ENCODE peak calls at places on chromosomes 13 and 19, in nine cellular contexts. R, I, U, S, M, A, F, Q and L are unnamed samples.

GRCh38 chr19:19426799-19427198 is 21.3 kb downstream of the GATAD2A start:
- DNase-seq in U (no peak), R (no peak), A (no peak), M (no peak), I (no peak), F (no peak), S (no peak), Q (no peak), L (no peak)

GRCh38 chr19:3678188-3678587 is 22.1 kb downstream of the PIP5K1C start:
- DNase-seq in S (no peak), U (no peak), M (no peak), I (no peak), Q (no peak), F (no peak), R (no peak), A (no peak), L (no peak)

GRCh38 chr13:73138276-73138950 is 79.6 kb downstream of the KLF5 start:
- DNase-seq in A (no peak), I (peak; percentile 62), S (peak; percentile 40), R (no peak), F (no peak), U (no peak), M (peak; percentile 77), Q (peak; percentile 47), L (no peak)

GRCh38 chr13:69425235-69425634 is 682.4 kb upstream of the ATXN8OS start:
- DNase-seq in R (no peak), M (no peak), A (no peak), F (no peak), S (no peak), I (no peak), U (no peak), Q (no peak), L (no peak)

GRCh38 chr19:1632462-1633268 is 19.8 kb downstream of the TCF3 start:
- DNase-seq in Q (no peak), A (no peak), U (no peak), F (no peak), S (no peak), I (no peak), R (peak; percentile 88), M (no peak), L (no peak)

GRCh38 chr13:33761744-33762143 is 56.2 kb upstream of the RFC3 start:
- DNase-seq in F (no peak), I (peak; percentile 8), Q (peak; percentile 8), M (peak; percentile 27), A (no peak), U (no peak), S (peak; percentile 8), R (no peak), L (no peak)

GRCh38 chr19:28737526-28737925 is 475.4 kb downstream of the UQCRFS1 start:
- DNase-seq in A (no peak), R (no peak), F (no peak), S (no peak), M (no peak), Q (peak; percentile 7), U (no peak), I (no peak), L (no peak)

GRCh38 chr13:102399791-102400618 is 1.8 kb downstream of the FGF14 start:
- DNase-seq in I (peak; percentile 3), Q (no peak), U (no peak), R (no peak), M (no peak), A (peak; percentile 11), S (peak; percentile 8), F (no peak), L (no peak)

GRCh38 chr13:90197722-90198121 is 1149.8 kb upstream of the MIR17HG start:
- DNase-seq in A (no peak), Q (peak; percentile 40), U (no peak), F (no peak), S (peak; percentile 66), R (no peak), I (peak; percentile 2), M (peak; percentile 50), L (no peak)

GRCh38 chr13:109629737-109630136 is 156.6 kb downstream of the IRS2 start:
- DNase-seq in R (no peak), A (no peak), M (no peak), S (no peak), F (no peak), I (no peak), U (no peak), Q (no peak), L (no peak)

GRCh38 chr19:57587529-57587928 is 3.6 kb downstream of the ZIK1 start:
- DNase-seq in M (peak; percentile 85), Q (peak; percentile 20), I (peak; percentile 81), U (no peak), S (peak; percentile 60), F (no peak), R (no peak), A (no peak), L (no peak)

GRCh38 chr13:43077446-43077845 is 54.1 kb downstream of the DNAJC15 start:
- DNase-seq in M (no peak), F (no peak), U (no peak), A (no peak), R (no peak), Q (no peak), S (no peak), I (no peak), L (no peak)

GRCh38 chr13:33351324-33351723 is 65.8 kb upstream of the STARD13 start:
- DNase-seq in F (no peak), M (peak; percentile 63), S (peak; percentile 33), U (no peak), I (peak; percentile 57), R (peak; percentile 28), Q (peak; percentile 69), A (no peak), L (no peak)

GRCh38 chr13:60348097-60348496 is 48.9 kb upstream of the TDRD3 start:
- DNase-seq in F (no peak), R (no peak), M (no peak), I (no peak), Q (no peak), S (no peak), A (peak; percentile 21), U (no peak), L (no peak)

GRCh38 chr19:5296021-5296420 is 44.6 kb downstream of the PTPRS start:
- DNase-seq in F (no peak), Q (no peak), M (no peak), A (no peak), I (no peak), S (no peak), U (no peak), R (no peak), L (no peak)

GRCh38 chr13:74280795-74281490 is 146.7 kb upstream of the KLF12 start:
- DNase-seq in S (no peak), M (peak; percentile 75), A (no peak), I (no peak), F (no peak), Q (peak; percentile 40), U (no peak), R (no peak), L (no peak)

GRCh38 chr19:45569619-45570421 is 14.8 kb downstream of the OPA3 start:
- DNase-seq in U (no peak), I (peak; percentile 47), M (peak; percentile 19), F (no peak), Q (peak; percentile 49), R (peak; percentile 80), A (no peak), S (peak; percentile 54), L (no peak)

GRCh38 chr13:20623000-20623399 is 56.0 kb downstream of the IFT88 start:
- DNase-seq in M (no peak), R (no peak), A (no peak), I (no peak), U (no peak), F (no peak), S (no peak), Q (no peak), L (no peak)

GRCh38 chr19:50022823-50023222 is 2.3 kb downstream of the VRK3 start:
- DNase-seq in U (no peak), S (no peak), F (no peak), M (no peak), I (no peak), R (no peak), A (no peak), Q (no peak), L (no peak)

GRCh38 chr19:6767081-6767356 is 216 bp downstream of the SH2D3A start:
- DNase-seq in M (no peak), Q (no peak), R (peak; percentile 73), A (no peak), I (no peak), F (no peak), U (no peak), S (peak; percentile 66), L (no peak)

GRCh38 chr13:31105020-31105800 is 56.5 kb downstream of the HSPH1 start:
- DNase-seq in Q (peak; percentile 54), R (no peak), M (peak; percentile 15), S (no peak), I (no peak), A (no peak), F (no peak), U (no peak), L (no peak)
- TF ChIP-seq CTCF in Q (no peak), R (no peak), M (no peak), S (no peak), I (peak; percentile 6), A (no peak), F (no peak), U (no peak), L (no peak)

DNA sequence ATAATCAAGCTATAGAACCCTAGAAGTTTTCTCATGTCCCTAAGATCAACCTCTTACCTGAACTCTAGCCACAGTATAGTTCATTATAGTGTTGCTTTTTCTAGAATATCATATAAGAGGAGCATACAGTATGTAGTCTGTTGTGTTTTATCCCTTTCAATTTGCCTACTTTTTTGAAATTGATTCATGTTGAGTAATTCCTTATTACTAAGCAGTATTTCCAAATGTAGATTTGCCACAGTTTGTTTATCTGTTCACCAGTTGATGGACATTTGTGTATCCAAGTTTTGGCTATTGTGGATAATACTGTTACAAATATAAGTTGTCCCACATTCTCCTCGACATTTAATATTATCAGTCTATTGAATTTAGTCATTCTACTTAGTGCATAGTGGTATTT is 138.0 kb downstream of the LMO7 start:
- DNase-seq in I (no peak), U (no peak), M (no peak), S (no peak), R (no peak), Q (no peak), A (no peak), F (no peak), L (no peak)
- TF ChIP-seq CTCF in I (no peak), U (no peak), M (no peak), S (no peak), R (no peak), Q (no peak), A (no peak), F (no peak), L (no peak)

GRCh38 chr13:110882228-110882627 is 32.6 kb downstream of the ANKRD10 start:
- DNase-seq in S (no peak), I (peak; percentile 8), U (no peak), F (no peak), A (no peak), Q (no peak), M (no peak), R (no peak), L (no peak)
- TF ChIP-seq CTCF in S (no peak), I (no peak), U (no peak), F (no peak), A (no peak), Q (no peak), M (no peak), R (no peak), L (no peak)

GRCh38 chr13:27835799-27836198 is 43.5 kb downstream of the GSX1 start:
- DNase-seq in I (no peak), Q (no peak), U (no peak), F (no peak), A (no peak), R (no peak), M (no peak), S (no peak), L (no peak)

GRCh38 chr13:27834095-27834494 is 41.8 kb downstream of the GSX1 start:
- DNase-seq in R (no peak), I (no peak), A (no peak), Q (no peak), M (no peak), S (no peak), U (no peak), F (no peak), L (no peak)

GRCh38 chr13:27839809-27840467 is 47.7 kb downstream of the GSX1 start:
- DNase-seq in Q (no peak), U (no peak), R (no peak), S (peak; percentile 50), I (no peak), A (no peak), F (no peak), M (peak; percentile 6), L (no peak)
- TF ChIP-seq CTCF in Q (no peak), U (no peak), R (no peak), S (no peak), I (no peak), A (no peak), F (no peak), M (no peak), L (no peak)